ENCODE peak calls at places on chromosome 6, in four cellular contexts. O, K, T and V are unnamed samples.

GRCh38 chr6:10138917-10139316 is 276.0 kb downstream of the TFAP2A start:
- DNase-seq in T (no peak), O (no peak), K (no peak), V (no peak)

GRCh38 chr6:55875420-55875819 is at the start of gene BMP5:
- DNase-seq in T (no peak), K (no peak), O (no peak), V (no peak)

GRCh38 chr6:165895421-165896165 is 232.6 kb upstream of the PDE10A start:
- DNase-seq in T (peak), O (no peak), K (no peak), V (no peak)

GRCh38 chr6:30325873-30326445 is 768 bp upstream of the TRIM39 start:
- DNase-seq in O (no peak), K (peak), T (peak), V (peak)

GRCh38 chr6:93679836-93680235 is 260.5 kb upstream of the EPHA7 start:
- DNase-seq in T (no peak), K (no peak), O (no peak), V (no peak)

GRCh38 chr6:168039849-168040248 is 39.2 kb downstream of the FRMD1 start:
- DNase-seq in K (peak), O (no peak), T (no peak), V (no peak)

GRCh38 chr6:110746680-110747079 is 68.6 kb downstream of the CDK19 start:
- DNase-seq in K (no peak), O (no peak), T (no peak), V (no peak)

GRCh38 chr6:4804095-4804494 is 27.9 kb downstream of the CDYL start:
- DNase-seq in T (peak), O (no peak), K (no peak), V (no peak)

GRCh38 chr6:157089258-157089657 is 234.1 kb downstream of the TMEM242 start:
- DNase-seq in T (peak), K (no peak), O (no peak), V (no peak)

GRCh38 chr6:7215798-7216231 is 97.2 kb downstream of the SSR1 start:
- DNase-seq in K (no peak), T (no peak), O (no peak), V (no peak)

GRCh38 chr6:45791600-45792168 is 224.0 kb downstream of the CLIC5 start:
- DNase-seq in K (no peak), T (no peak), O (no peak), V (no peak)

GRCh38 chr6:123770247-123770949 is 33.3 kb upstream of the NKAIN2 start:
- DNase-seq in K (no peak), O (no peak), T (no peak), V (no peak)

GRCh38 chr6:97594834-97595233 is 311.8 kb upstream of the MMS22L start:
- DNase-seq in K (no peak), T (no peak), O (no peak), V (no peak)

GRCh38 chr6:142184332-142184731 is 37.3 kb downstream of the VTA1 start:
- DNase-seq in O (no peak), K (no peak), T (no peak), V (no peak)

GRCh38 chr6:108521616-108522107 is 39.1 kb upstream of the FOXO3 start:
- DNase-seq in T (no peak), K (no peak), O (no peak), V (no peak)

GRCh38 chr6:293185-294174 is 1.2 kb downstream of the DUSP22 start:
- DNase-seq in T (peak), O (no peak), K (peak), V (no peak)

GRCh38 chr6:108116424-108116780 is 41.9 kb upstream of the OSTM1 start:
- DNase-seq in K (no peak), T (no peak), O (no peak), V (no peak)

GRCh38 chr6:82589509-82590206 is 226.0 kb downstream of the TPBG start:
- DNase-seq in K (no peak), O (no peak), T (peak), V (peak)

GRCh38 chr6:46734867-46735719 is at the start of gene PLA2G7:
- DNase-seq in K (no peak), T (peak), O (no peak), V (no peak)

GRCh38 chr6:144377586-144377985 is 92.5 kb downstream of the UTRN start:
- DNase-seq in O (no peak), T (no peak), K (no peak), V (no peak)

GRCh38 chr6:105401247-105402089 is 1.4 kb downstream of the PREP start:
- DNase-seq in K (no peak), T (no peak), O (no peak), V (no peak)

GRCh38 chr6:80143312-80143960 is 37.0 kb downstream of the BCKDHB start:
- DNase-seq in O (no peak), T (no peak), K (peak), V (no peak)

GRCh38 chr6:6392214-6393068 is 72.0 kb upstream of the F13A1 start:
- DNase-seq in O (no peak), K (no peak), T (peak), V (peak)

GRCh38 chr6:148943451-148943850 is 196.6 kb downstream of the UST start:
- DNase-seq in K (no peak), T (no peak), O (no peak), V (no peak)

GRCh38 chr6:4289770-4290320 is 154.5 kb upstream of the ECI2 start:
- DNase-seq in T (no peak), O (no peak), K (no peak), V (no peak)

GRCh38 chr6:16762547-16763477 is 1.6 kb upstream of the ATXN1 start:
- DNase-seq in K (peak), T (peak), O (no peak), V (peak)

GRCh38 chr6:43788305-43788704 is 18.3 kb downstream of the VEGFA start:
- DNase-seq in K (no peak), O (no peak), T (no peak), V (no peak)

GRCh38 chr6:9131616-9132015 is 696.3 kb upstream of the SLC35B3 start:
- DNase-seq in O (no peak), T (no peak), K (no peak), V (no peak)

GRCh38 chr6:159213401-159213800 is 44.2 kb downstream of the FNDC1 start:
- DNase-seq in O (no peak), K (no peak), T (no peak), V (no peak)

GRCh38 chr6:159220093-159220492 is 50.9 kb downstream of the FNDC1 start:
- DNase-seq in O (no peak), T (no peak), K (no peak), V (no peak)

GRCh38 chr6:159221486-159222170 is 52.4 kb downstream of the FNDC1 start:
- DNase-seq in T (no peak), K (no peak), O (no peak), V (no peak)

GRCh38 chr6:159214281-159214680 is 45.1 kb downstream of the FNDC1 start:
- DNase-seq in T (no peak), K (no peak), O (no peak), V (no peak)

DNA sequence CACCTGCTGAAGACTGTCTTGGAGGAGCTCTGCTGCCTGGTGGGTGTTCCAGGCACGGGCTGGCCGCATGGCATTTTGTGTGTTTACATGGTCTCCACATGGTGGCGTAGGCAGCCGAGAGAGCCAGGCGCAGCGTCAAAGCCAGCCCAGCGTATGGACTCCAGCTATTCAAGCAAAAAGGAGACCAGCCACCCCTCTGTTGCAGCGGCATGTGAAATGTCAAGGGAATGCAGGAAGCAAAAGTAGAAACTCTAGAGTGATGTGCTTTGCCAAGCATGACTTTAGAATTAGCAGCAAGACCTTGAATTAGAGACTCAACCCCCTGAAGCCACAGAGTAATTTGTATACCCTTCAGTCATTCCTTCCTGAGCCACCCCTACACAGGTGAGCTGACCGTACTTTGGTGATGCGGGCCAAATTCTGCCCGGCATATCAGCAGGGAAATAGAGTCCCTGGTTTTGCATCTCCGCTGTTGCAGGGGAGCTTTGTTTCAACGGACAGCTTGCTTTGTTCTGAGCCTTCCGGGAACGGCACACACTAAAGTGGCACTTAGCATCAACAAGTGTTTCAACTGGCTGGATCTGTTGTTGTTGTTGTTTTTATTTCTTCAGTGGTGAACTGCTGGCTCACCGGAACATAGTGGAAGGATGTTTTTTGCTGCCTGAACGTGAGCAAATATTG is 48.5 kb downstream of the FNDC1 start:
- DNase-seq in K (no peak), O (peak), T (peak), V (peak)
- TF ChIP-seq CTCF in K (no peak), O (peak), T (peak), V (peak)

GRCh38 chr6:40774932-40775331 is 187.8 kb upstream of the LRFN2 start:
- DNase-seq in K (no peak), T (no peak), O (no peak), V (no peak)
- TF ChIP-seq CTCF in K (no peak), T (peak), O (no peak), V (peak)

DNA sequence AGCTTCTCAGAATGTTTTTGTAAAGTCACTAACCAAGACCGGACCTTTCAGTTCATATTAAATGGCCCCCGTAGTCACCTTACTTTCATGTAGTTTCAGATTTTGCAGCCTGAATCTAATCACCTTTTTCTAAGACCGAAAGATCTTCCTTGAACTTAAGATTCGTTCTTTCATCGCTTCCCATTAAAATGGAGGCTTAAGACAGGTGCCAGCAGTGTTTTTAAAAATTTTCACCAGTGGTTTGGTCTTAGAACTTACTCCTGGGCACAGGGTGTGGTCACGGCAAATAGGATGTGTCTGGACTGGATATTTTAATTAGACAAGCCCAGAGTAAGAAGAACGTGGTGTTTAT is 630 bp downstream of the SRSF3 start:
- DNase-seq in O (no peak), T (no peak), K (no peak), V (no peak)
- TF ChIP-seq CTCF in O (no peak), T (no peak), K (no peak), V (no peak)

GRCh38 chr6:159125014-159125609 is 44.1 kb upstream of the FNDC1 start:
- DNase-seq in K (no peak), O (no peak), T (peak), V (no peak)
- TF ChIP-seq CTCF in K (no peak), O (no peak), T (peak), V (no peak)